ENCODE peak calls at places on chromosomes 4 and X, in nine cellular contexts. One of them, this sample, is unnamed.

GRCh38 chr4:186587416-186588018 is 32.1 kb upstream of the MTNR1A start:
- DNase-seq in stimulated activated CD8-positive, alpha-beta memory T cell treated with anti-CD3 and anti-CD28 coated beads, Interleukin-7, amount 100 ng/mL, for 1 hour: no peak
- DNase-seq in A172: peak
- DNase-seq in GM12891: peak
- DNase-seq in AG08395: peak
- DNase-seq in A549: peak
- DNase-seq in GM19239: peak
- DNase-seq in nephron progenitor cell: peak
- DNase-seq in stimulated activated CD4-positive, alpha-beta T cell treated with anti-CD3 and anti-CD28 coated beads, Interleukin-12 subunit alpha, Interleukin-12 subunit beta, amount 100 ng/mL, for 24 hours: peak
- DNase-seq in this sample: peak

GRCh38 chr4:6441202-6441582 is 31.2 kb downstream of the PPP2R2C start:
- DNase-seq in stimulated activated CD8-positive, alpha-beta memory T cell treated with anti-CD3 and anti-CD28 coated beads, Interleukin-7, amount 100 ng/mL, for 1 hour: no peak
- DNase-seq in A172: no peak
- DNase-seq in GM12891: no peak
- DNase-seq in AG08395: no peak
- DNase-seq in A549: no peak
- DNase-seq in GM19239: no peak
- DNase-seq in nephron progenitor cell: no peak
- DNase-seq in stimulated activated CD4-positive, alpha-beta T cell treated with anti-CD3 and anti-CD28 coated beads, Interleukin-12 subunit alpha, Interleukin-12 subunit beta, amount 100 ng/mL, for 24 hours: no peak
- DNase-seq in this sample: no peak

GRCh38 chr4:101288365-101289145 is 58.8 kb downstream of the PPP3CA start:
- DNase-seq in stimulated activated CD8-positive, alpha-beta memory T cell treated with anti-CD3 and anti-CD28 coated beads, Interleukin-7, amount 100 ng/mL, for 1 hour: no peak
- DNase-seq in A172: no peak
- DNase-seq in GM12891: no peak
- DNase-seq in AG08395: no peak
- DNase-seq in A549: no peak
- DNase-seq in GM19239: no peak
- DNase-seq in nephron progenitor cell: peak
- DNase-seq in stimulated activated CD4-positive, alpha-beta T cell treated with anti-CD3 and anti-CD28 coated beads, Interleukin-12 subunit alpha, Interleukin-12 subunit beta, amount 100 ng/mL, for 24 hours: no peak
- DNase-seq in this sample: no peak

GRCh38 chr4:155032521-155033229 is 175.8 kb upstream of the NPY2R start:
- DNase-seq in stimulated activated CD8-positive, alpha-beta memory T cell treated with anti-CD3 and anti-CD28 coated beads, Interleukin-7, amount 100 ng/mL, for 1 hour: no peak
- DNase-seq in A172: no peak
- DNase-seq in GM12891: no peak
- DNase-seq in AG08395: no peak
- DNase-seq in A549: no peak
- DNase-seq in GM19239: no peak
- DNase-seq in nephron progenitor cell: no peak
- DNase-seq in stimulated activated CD4-positive, alpha-beta T cell treated with anti-CD3 and anti-CD28 coated beads, Interleukin-12 subunit alpha, Interleukin-12 subunit beta, amount 100 ng/mL, for 24 hours: no peak
- DNase-seq in this sample: no peak

GRCh38 chrX:42127563-42127962 is 204.2 kb upstream of the CASK start:
- DNase-seq in stimulated activated CD8-positive, alpha-beta memory T cell treated with anti-CD3 and anti-CD28 coated beads, Interleukin-7, amount 100 ng/mL, for 1 hour: no peak
- DNase-seq in A172: no peak
- DNase-seq in GM12891: no peak
- DNase-seq in AG08395: no peak
- DNase-seq in A549: no peak
- DNase-seq in GM19239: no peak
- DNase-seq in nephron progenitor cell: no peak
- DNase-seq in stimulated activated CD4-positive, alpha-beta T cell treated with anti-CD3 and anti-CD28 coated beads, Interleukin-12 subunit alpha, Interleukin-12 subunit beta, amount 100 ng/mL, for 24 hours: no peak
- DNase-seq in this sample: no peak

GRCh38 chrX:105018865-105019264 is 201.6 kb downstream of the TEX13A start:
- DNase-seq in stimulated activated CD8-positive, alpha-beta memory T cell treated with anti-CD3 and anti-CD28 coated beads, Interleukin-7, amount 100 ng/mL, for 1 hour: no peak
- DNase-seq in A172: no peak
- DNase-seq in GM12891: no peak
- DNase-seq in AG08395: no peak
- DNase-seq in A549: no peak
- DNase-seq in GM19239: no peak
- DNase-seq in nephron progenitor cell: no peak
- DNase-seq in stimulated activated CD4-positive, alpha-beta T cell treated with anti-CD3 and anti-CD28 coated beads, Interleukin-12 subunit alpha, Interleukin-12 subunit beta, amount 100 ng/mL, for 24 hours: no peak
- DNase-seq in this sample: no peak

GRCh38 chrX:9942086-9942485 is 25.1 kb upstream of the CLDN34 start:
- DNase-seq in stimulated activated CD8-positive, alpha-beta memory T cell treated with anti-CD3 and anti-CD28 coated beads, Interleukin-7, amount 100 ng/mL, for 1 hour: peak
- DNase-seq in A172: no peak
- DNase-seq in GM12891: no peak
- DNase-seq in AG08395: no peak
- DNase-seq in A549: no peak
- DNase-seq in GM19239: peak
- DNase-seq in nephron progenitor cell: no peak
- DNase-seq in stimulated activated CD4-positive, alpha-beta T cell treated with anti-CD3 and anti-CD28 coated beads, Interleukin-12 subunit alpha, Interleukin-12 subunit beta, amount 100 ng/mL, for 24 hours: peak
- DNase-seq in this sample: no peak

GRCh38 chr4:95505149-95505548 is 43.6 kb downstream of the UNC5C start:
- DNase-seq in stimulated activated CD8-positive, alpha-beta memory T cell treated with anti-CD3 and anti-CD28 coated beads, Interleukin-7, amount 100 ng/mL, for 1 hour: no peak
- DNase-seq in A172: peak
- DNase-seq in GM12891: no peak
- DNase-seq in AG08395: no peak
- DNase-seq in A549: no peak
- DNase-seq in GM19239: no peak
- DNase-seq in nephron progenitor cell: no peak
- DNase-seq in stimulated activated CD4-positive, alpha-beta T cell treated with anti-CD3 and anti-CD28 coated beads, Interleukin-12 subunit alpha, Interleukin-12 subunit beta, amount 100 ng/mL, for 24 hours: no peak
- DNase-seq in this sample: no peak

GRCh38 chr4:76208005-76208765 is 5.4 kb downstream of the SCARB2 start:
- DNase-seq in stimulated activated CD8-positive, alpha-beta memory T cell treated with anti-CD3 and anti-CD28 coated beads, Interleukin-7, amount 100 ng/mL, for 1 hour: no peak
- DNase-seq in A172: peak
- DNase-seq in GM12891: no peak
- DNase-seq in AG08395: peak
- DNase-seq in A549: peak
- DNase-seq in GM19239: no peak
- DNase-seq in nephron progenitor cell: no peak
- DNase-seq in stimulated activated CD4-positive, alpha-beta T cell treated with anti-CD3 and anti-CD28 coated beads, Interleukin-12 subunit alpha, Interleukin-12 subunit beta, amount 100 ng/mL, for 24 hours: no peak
- DNase-seq in this sample: no peak

GRCh38 chr4:106986486-106986885 is 49.6 kb downstream of the DKK2 start:
- DNase-seq in stimulated activated CD8-positive, alpha-beta memory T cell treated with anti-CD3 and anti-CD28 coated beads, Interleukin-7, amount 100 ng/mL, for 1 hour: no peak
- DNase-seq in A172: no peak
- DNase-seq in GM12891: no peak
- DNase-seq in AG08395: peak
- DNase-seq in A549: no peak
- DNase-seq in GM19239: no peak
- DNase-seq in nephron progenitor cell: no peak
- DNase-seq in stimulated activated CD4-positive, alpha-beta T cell treated with anti-CD3 and anti-CD28 coated beads, Interleukin-12 subunit alpha, Interleukin-12 subunit beta, amount 100 ng/mL, for 24 hours: no peak
- DNase-seq in this sample: no peak

GRCh38 chr4:38949416-38950051 is 81.9 kb downstream of the FAM114A1 start:
- DNase-seq in stimulated activated CD8-positive, alpha-beta memory T cell treated with anti-CD3 and anti-CD28 coated beads, Interleukin-7, amount 100 ng/mL, for 1 hour: no peak
- DNase-seq in A172: peak
- DNase-seq in GM12891: no peak
- DNase-seq in AG08395: peak
- DNase-seq in A549: no peak
- DNase-seq in GM19239: no peak
- DNase-seq in nephron progenitor cell: no peak
- DNase-seq in stimulated activated CD4-positive, alpha-beta T cell treated with anti-CD3 and anti-CD28 coated beads, Interleukin-12 subunit alpha, Interleukin-12 subunit beta, amount 100 ng/mL, for 24 hours: no peak
- DNase-seq in this sample: no peak

GRCh38 chr4:107120661-107121060 is 84.5 kb upstream of the DKK2 start:
- DNase-seq in stimulated activated CD8-positive, alpha-beta memory T cell treated with anti-CD3 and anti-CD28 coated beads, Interleukin-7, amount 100 ng/mL, for 1 hour: no peak
- DNase-seq in A172: no peak
- DNase-seq in GM12891: no peak
- DNase-seq in AG08395: no peak
- DNase-seq in A549: no peak
- DNase-seq in GM19239: no peak
- DNase-seq in nephron progenitor cell: no peak
- DNase-seq in stimulated activated CD4-positive, alpha-beta T cell treated with anti-CD3 and anti-CD28 coated beads, Interleukin-12 subunit alpha, Interleukin-12 subunit beta, amount 100 ng/mL, for 24 hours: no peak
- DNase-seq in this sample: no peak

GRCh38 chr4:76782837-76783236 is 115.1 kb downstream of the SOWAHB start:
- DNase-seq in stimulated activated CD8-positive, alpha-beta memory T cell treated with anti-CD3 and anti-CD28 coated beads, Interleukin-7, amount 100 ng/mL, for 1 hour: no peak
- DNase-seq in A172: peak
- DNase-seq in GM12891: no peak
- DNase-seq in AG08395: peak
- DNase-seq in A549: no peak
- DNase-seq in GM19239: no peak
- DNase-seq in nephron progenitor cell: no peak
- DNase-seq in stimulated activated CD4-positive, alpha-beta T cell treated with anti-CD3 and anti-CD28 coated beads, Interleukin-12 subunit alpha, Interleukin-12 subunit beta, amount 100 ng/mL, for 24 hours: no peak
- DNase-seq in this sample: no peak

GRCh38 chr4:156999175-156999517 is 27.5 kb upstream of the PDGFC start:
- DNase-seq in stimulated activated CD8-positive, alpha-beta memory T cell treated with anti-CD3 and anti-CD28 coated beads, Interleukin-7, amount 100 ng/mL, for 1 hour: no peak
- DNase-seq in A172: peak
- DNase-seq in GM12891: no peak
- DNase-seq in AG08395: peak
- DNase-seq in A549: peak
- DNase-seq in GM19239: no peak
- DNase-seq in nephron progenitor cell: no peak
- DNase-seq in stimulated activated CD4-positive, alpha-beta T cell treated with anti-CD3 and anti-CD28 coated beads, Interleukin-12 subunit alpha, Interleukin-12 subunit beta, amount 100 ng/mL, for 24 hours: no peak
- DNase-seq in this sample: no peak

GRCh38 chr4:54400802-54401201 is 171.7 kb downstream of the PDGFRA start:
- DNase-seq in stimulated activated CD8-positive, alpha-beta memory T cell treated with anti-CD3 and anti-CD28 coated beads, Interleukin-7, amount 100 ng/mL, for 1 hour: no peak
- DNase-seq in A172: peak
- DNase-seq in GM12891: no peak
- DNase-seq in AG08395: peak
- DNase-seq in A549: peak
- DNase-seq in GM19239: no peak
- DNase-seq in nephron progenitor cell: no peak
- DNase-seq in stimulated activated CD4-positive, alpha-beta T cell treated with anti-CD3 and anti-CD28 coated beads, Interleukin-12 subunit alpha, Interleukin-12 subunit beta, amount 100 ng/mL, for 24 hours: no peak
- DNase-seq in this sample: no peak

GRCh38 chr4:38310446-38311043 is 350.3 kb downstream of the PTTG2 start:
- DNase-seq in stimulated activated CD8-positive, alpha-beta memory T cell treated with anti-CD3 and anti-CD28 coated beads, Interleukin-7, amount 100 ng/mL, for 1 hour: peak
- DNase-seq in A172: no peak
- DNase-seq in GM12891: peak
- DNase-seq in AG08395: no peak
- DNase-seq in A549: no peak
- DNase-seq in GM19239: peak
- DNase-seq in nephron progenitor cell: no peak
- DNase-seq in stimulated activated CD4-positive, alpha-beta T cell treated with anti-CD3 and anti-CD28 coated beads, Interleukin-12 subunit alpha, Interleukin-12 subunit beta, amount 100 ng/mL, for 24 hours: peak
- DNase-seq in this sample: no peak

GRCh38 chr4:165379662-165380061 is 854 bp downstream of the CPE start:
- DNase-seq in stimulated activated CD8-positive, alpha-beta memory T cell treated with anti-CD3 and anti-CD28 coated beads, Interleukin-7, amount 100 ng/mL, for 1 hour: no peak
- DNase-seq in A172: no peak
- DNase-seq in GM12891: no peak
- DNase-seq in AG08395: no peak
- DNase-seq in A549: no peak
- DNase-seq in GM19239: no peak
- DNase-seq in nephron progenitor cell: peak
- DNase-seq in stimulated activated CD4-positive, alpha-beta T cell treated with anti-CD3 and anti-CD28 coated beads, Interleukin-12 subunit alpha, Interleukin-12 subunit beta, amount 100 ng/mL, for 24 hours: no peak
- DNase-seq in this sample: peak

GRCh38 chr4:183164963-183165362 is 65.9 kb downstream of the WWC2 start:
- DNase-seq in stimulated activated CD8-positive, alpha-beta memory T cell treated with anti-CD3 and anti-CD28 coated beads, Interleukin-7, amount 100 ng/mL, for 1 hour: no peak
- DNase-seq in A172: no peak
- DNase-seq in GM12891: no peak
- DNase-seq in AG08395: no peak
- DNase-seq in A549: no peak
- DNase-seq in GM19239: no peak
- DNase-seq in nephron progenitor cell: no peak
- DNase-seq in stimulated activated CD4-positive, alpha-beta T cell treated with anti-CD3 and anti-CD28 coated beads, Interleukin-12 subunit alpha, Interleukin-12 subunit beta, amount 100 ng/mL, for 24 hours: no peak
- DNase-seq in this sample: no peak

GRCh38 chr4:111930658-111931057 is 214.6 kb upstream of the FAM241A start:
- DNase-seq in stimulated activated CD8-positive, alpha-beta memory T cell treated with anti-CD3 and anti-CD28 coated beads, Interleukin-7, amount 100 ng/mL, for 1 hour: no peak
- DNase-seq in A172: no peak
- DNase-seq in GM12891: no peak
- DNase-seq in AG08395: no peak
- DNase-seq in A549: no peak
- DNase-seq in GM19239: peak
- DNase-seq in nephron progenitor cell: no peak
- DNase-seq in stimulated activated CD4-positive, alpha-beta T cell treated with anti-CD3 and anti-CD28 coated beads, Interleukin-12 subunit alpha, Interleukin-12 subunit beta, amount 100 ng/mL, for 24 hours: no peak
- DNase-seq in this sample: no peak

GRCh38 chr4:153181293-153182080 is 22.8 kb upstream of the TRIM2 start:
- DNase-seq in stimulated activated CD8-positive, alpha-beta memory T cell treated with anti-CD3 and anti-CD28 coated beads, Interleukin-7, amount 100 ng/mL, for 1 hour: no peak
- DNase-seq in A172: no peak
- DNase-seq in GM12891: no peak
- DNase-seq in AG08395: peak
- DNase-seq in A549: no peak
- DNase-seq in GM19239: no peak
- DNase-seq in nephron progenitor cell: no peak
- DNase-seq in stimulated activated CD4-positive, alpha-beta T cell treated with anti-CD3 and anti-CD28 coated beads, Interleukin-12 subunit alpha, Interleukin-12 subunit beta, amount 100 ng/mL, for 24 hours: no peak
- DNase-seq in this sample: no peak

GRCh38 chr4:73576366-73576765 is 43.9 kb downstream of the RASSF6 start:
- DNase-seq in stimulated activated CD8-positive, alpha-beta memory T cell treated with anti-CD3 and anti-CD28 coated beads, Interleukin-7, amount 100 ng/mL, for 1 hour: no peak
- DNase-seq in A172: no peak
- DNase-seq in GM12891: no peak
- DNase-seq in AG08395: no peak
- DNase-seq in A549: no peak
- DNase-seq in GM19239: no peak
- DNase-seq in nephron progenitor cell: no peak
- DNase-seq in stimulated activated CD4-positive, alpha-beta T cell treated with anti-CD3 and anti-CD28 coated beads, Interleukin-12 subunit alpha, Interleukin-12 subunit beta, amount 100 ng/mL, for 24 hours: no peak
- DNase-seq in this sample: peak

GRCh38 chr4:188647820-188648380 is 508.7 kb downstream of the TRIML1 start:
- DNase-seq in stimulated activated CD8-positive, alpha-beta memory T cell treated with anti-CD3 and anti-CD28 coated beads, Interleukin-7, amount 100 ng/mL, for 1 hour: no peak
- DNase-seq in A172: no peak
- DNase-seq in GM12891: no peak
- DNase-seq in AG08395: no peak
- DNase-seq in A549: no peak
- DNase-seq in GM19239: no peak
- DNase-seq in nephron progenitor cell: no peak
- DNase-seq in stimulated activated CD4-positive, alpha-beta T cell treated with anti-CD3 and anti-CD28 coated beads, Interleukin-12 subunit alpha, Interleukin-12 subunit beta, amount 100 ng/mL, for 24 hours: no peak
- DNase-seq in this sample: no peak

GRCh38 chrX:68997911-68998310 is 167.3 kb downstream of the PJA1 start:
- DNase-seq in stimulated activated CD8-positive, alpha-beta memory T cell treated with anti-CD3 and anti-CD28 coated beads, Interleukin-7, amount 100 ng/mL, for 1 hour: no peak
- DNase-seq in A172: no peak
- DNase-seq in GM12891: no peak
- DNase-seq in AG08395: peak
- DNase-seq in A549: no peak
- DNase-seq in GM19239: no peak
- DNase-seq in nephron progenitor cell: no peak
- DNase-seq in stimulated activated CD4-positive, alpha-beta T cell treated with anti-CD3 and anti-CD28 coated beads, Interleukin-12 subunit alpha, Interleukin-12 subunit beta, amount 100 ng/mL, for 24 hours: no peak
- DNase-seq in this sample: no peak

GRCh38 chrX:138925330-138925729 is 213.8 kb upstream of the FGF13 start:
- DNase-seq in stimulated activated CD8-positive, alpha-beta memory T cell treated with anti-CD3 and anti-CD28 coated beads, Interleukin-7, amount 100 ng/mL, for 1 hour: no peak
- DNase-seq in A172: peak
- DNase-seq in GM12891: no peak
- DNase-seq in AG08395: peak
- DNase-seq in A549: peak
- DNase-seq in GM19239: no peak
- DNase-seq in nephron progenitor cell: no peak
- DNase-seq in stimulated activated CD4-positive, alpha-beta T cell treated with anti-CD3 and anti-CD28 coated beads, Interleukin-12 subunit alpha, Interleukin-12 subunit beta, amount 100 ng/mL, for 24 hours: no peak
- DNase-seq in this sample: no peak

GRCh38 chr4:141643557-141643956 is 7.2 kb downstream of the IL15 start:
- DNase-seq in stimulated activated CD8-positive, alpha-beta memory T cell treated with anti-CD3 and anti-CD28 coated beads, Interleukin-7, amount 100 ng/mL, for 1 hour: no peak
- DNase-seq in A172: peak
- DNase-seq in GM12891: no peak
- DNase-seq in AG08395: peak
- DNase-seq in A549: peak
- DNase-seq in GM19239: no peak
- DNase-seq in nephron progenitor cell: no peak
- DNase-seq in stimulated activated CD4-positive, alpha-beta T cell treated with anti-CD3 and anti-CD28 coated beads, Interleukin-12 subunit alpha, Interleukin-12 subunit beta, amount 100 ng/mL, for 24 hours: no peak
- DNase-seq in this sample: no peak

GRCh38 chr4:5124876-5125275 is 73.6 kb downstream of the STK32B start:
- DNase-seq in stimulated activated CD8-positive, alpha-beta memory T cell treated with anti-CD3 and anti-CD28 coated beads, Interleukin-7, amount 100 ng/mL, for 1 hour: no peak
- DNase-seq in A172: no peak
- DNase-seq in GM12891: no peak
- DNase-seq in AG08395: no peak
- DNase-seq in A549: no peak
- DNase-seq in GM19239: no peak
- DNase-seq in nephron progenitor cell: no peak
- DNase-seq in stimulated activated CD4-positive, alpha-beta T cell treated with anti-CD3 and anti-CD28 coated beads, Interleukin-12 subunit alpha, Interleukin-12 subunit beta, amount 100 ng/mL, for 24 hours: no peak
- DNase-seq in this sample: no peak

GRCh38 chr4:109266236-109266635 is 36.2 kb downstream of the COL25A1 start:
- DNase-seq in stimulated activated CD8-positive, alpha-beta memory T cell treated with anti-CD3 and anti-CD28 coated beads, Interleukin-7, amount 100 ng/mL, for 1 hour: no peak
- DNase-seq in A172: no peak
- DNase-seq in GM12891: no peak
- DNase-seq in AG08395: no peak
- DNase-seq in A549: no peak
- DNase-seq in GM19239: no peak
- DNase-seq in nephron progenitor cell: no peak
- DNase-seq in stimulated activated CD4-positive, alpha-beta T cell treated with anti-CD3 and anti-CD28 coated beads, Interleukin-12 subunit alpha, Interleukin-12 subunit beta, amount 100 ng/mL, for 24 hours: no peak
- DNase-seq in this sample: no peak

GRCh38 chr4:81255524-81255923 is 40.5 kb upstream of the PRKG2 start:
- DNase-seq in stimulated activated CD8-positive, alpha-beta memory T cell treated with anti-CD3 and anti-CD28 coated beads, Interleukin-7, amount 100 ng/mL, for 1 hour: no peak
- DNase-seq in A172: peak
- DNase-seq in GM12891: no peak
- DNase-seq in AG08395: peak
- DNase-seq in A549: peak
- DNase-seq in GM19239: no peak
- DNase-seq in nephron progenitor cell: no peak
- DNase-seq in stimulated activated CD4-positive, alpha-beta T cell treated with anti-CD3 and anti-CD28 coated beads, Interleukin-12 subunit alpha, Interleukin-12 subunit beta, amount 100 ng/mL, for 24 hours: no peak
- DNase-seq in this sample: no peak

GRCh38 chr4:128169245-128169644 is 108.1 kb downstream of the LARP1B start:
- DNase-seq in stimulated activated CD8-positive, alpha-beta memory T cell treated with anti-CD3 and anti-CD28 coated beads, Interleukin-7, amount 100 ng/mL, for 1 hour: no peak
- DNase-seq in A172: no peak
- DNase-seq in GM12891: no peak
- DNase-seq in AG08395: no peak
- DNase-seq in A549: no peak
- DNase-seq in GM19239: no peak
- DNase-seq in nephron progenitor cell: no peak
- DNase-seq in stimulated activated CD4-positive, alpha-beta T cell treated with anti-CD3 and anti-CD28 coated beads, Interleukin-12 subunit alpha, Interleukin-12 subunit beta, amount 100 ng/mL, for 24 hours: no peak
- DNase-seq in this sample: no peak

GRCh38 chr4:168803727-168804126 is 206.3 kb downstream of the CBR4 start:
- DNase-seq in stimulated activated CD8-positive, alpha-beta memory T cell treated with anti-CD3 and anti-CD28 coated beads, Interleukin-7, amount 100 ng/mL, for 1 hour: no peak
- DNase-seq in A172: peak
- DNase-seq in GM12891: no peak
- DNase-seq in AG08395: peak
- DNase-seq in A549: no peak
- DNase-seq in GM19239: no peak
- DNase-seq in nephron progenitor cell: peak
- DNase-seq in stimulated activated CD4-positive, alpha-beta T cell treated with anti-CD3 and anti-CD28 coated beads, Interleukin-12 subunit alpha, Interleukin-12 subunit beta, amount 100 ng/mL, for 24 hours: no peak
- DNase-seq in this sample: no peak

GRCh38 chrX:38166478-38167083 is 54.1 kb downstream of the SRPX start:
- DNase-seq in stimulated activated CD8-positive, alpha-beta memory T cell treated with anti-CD3 and anti-CD28 coated beads, Interleukin-7, amount 100 ng/mL, for 1 hour: no peak
- DNase-seq in A172: peak
- DNase-seq in GM12891: no peak
- DNase-seq in AG08395: peak
- DNase-seq in A549: peak
- DNase-seq in GM19239: no peak
- DNase-seq in nephron progenitor cell: peak
- DNase-seq in stimulated activated CD4-positive, alpha-beta T cell treated with anti-CD3 and anti-CD28 coated beads, Interleukin-12 subunit alpha, Interleukin-12 subunit beta, amount 100 ng/mL, for 24 hours: peak
- DNase-seq in this sample: peak